ENCODE peak calls at places on chromosomes 12 and 14, in eight cellular contexts. Y is AG08396; Z is HT-29; W is CMK; B is activated CD4-positive, alpha-beta T cell treated with anti-CD3 and anti-CD28 coated beads, Interleukin-2, amount 50 U/mL, for 48 hours; Q is endothelial cell; I is NCI-H774; C is CD8-positive, alpha-beta memory T cell. L is an unnamed sample.
A peak's percentile ranks its signal among the peaks of the same experiment; 100 is the strongest.

GRCh38 chr14:104299993-104300761 is 161.8 kb downstream of the KIF26A start:
- DNase-seq in Y (no peak), Z (no peak), W (no peak), B (no peak), Q (no peak), I (peak; percentile 1), C (no peak), L (no peak)

GRCh38 chr12:40031965-40032364 is 73.9 kb downstream of the SLC2A13 start:
- DNase-seq in Y (no peak), Z (no peak), W (no peak), B (no peak), Q (no peak), I (peak; percentile 67), C (no peak), L (no peak)

GRCh38 chr14:60214415-60215126 is 34.5 kb upstream of the PPM1A start:
- DNase-seq in Y (no peak), Z (no peak), W (no peak), B (no peak), Q (no peak), I (no peak), C (no peak), L (no peak)

GRCh38 chr12:104279164-104279563 is 24.4 kb upstream of the EID3 start:
- DNase-seq in Y (no peak), Z (no peak), W (no peak), B (no peak), Q (no peak), I (no peak), C (no peak), L (no peak)

GRCh38 chr14:50394713-50395112 is 2.0 kb downstream of the CDKL1 start:
- DNase-seq in Y (no peak), Z (no peak), W (no peak), B (no peak), Q (no peak), I (no peak), C (no peak), L (no peak)

GRCh38 chr12:79057540-79057939 is 193.0 kb downstream of the SYT1 start:
- DNase-seq in Y (no peak), Z (no peak), W (no peak), B (no peak), Q (no peak), I (no peak), C (no peak), L (no peak)

GRCh38 chr12:66035289-66035961 is 95.1 kb downstream of the LLPH start:
- DNase-seq in Y (peak; percentile 9), Z (peak; percentile 71), W (no peak), B (no peak), Q (no peak), I (no peak), C (no peak), L (no peak)

GRCh38 chr14:22641851-22642250 is 2.3 kb downstream of the OR6J1 start:
- DNase-seq in Y (no peak), Z (no peak), W (no peak), B (no peak), Q (no peak), I (no peak), C (no peak), L (no peak)

GRCh38 chr12:9237286-9237685 is 29.1 kb upstream of the PZP start:
- DNase-seq in Y (no peak), Z (no peak), W (no peak), B (no peak), Q (no peak), I (no peak), C (no peak), L (no peak)

GRCh38 chr14:34181308-34181707 is 230.4 kb upstream of the EGLN3 start:
- DNase-seq in Y (no peak), Z (peak; percentile 16), W (no peak), B (no peak), Q (no peak), I (no peak), C (no peak), L (no peak)

GRCh38 chr14:100121643-100122480 is 37.6 kb downstream of the DEGS2 start:
- DNase-seq in Y (no peak), Z (no peak), W (no peak), B (no peak), Q (no peak), I (no peak), C (no peak), L (no peak)

GRCh38 chr14:106879241-106879640 is 1352.9 kb downstream of the TMEM121 start:
- DNase-seq in Y (no peak), Z (peak; percentile 68), W (peak; percentile 70), B (peak; percentile 69), Q (no peak), I (no peak), C (no peak), L (peak; percentile 70)

GRCh38 chr12:19712041-19712440 is 272.7 kb downstream of the AEBP2 start:
- DNase-seq in Y (peak; percentile 44), Z (no peak), W (no peak), B (no peak), Q (no peak), I (no peak), C (no peak), L (no peak)

GRCh38 chr12:72110814-72111615 is 161.2 kb upstream of the TRHDE start:
- DNase-seq in Y (no peak), Z (no peak), W (no peak), B (no peak), Q (no peak), I (no peak), C (no peak), L (no peak)

GRCh38 chr12:127509066-127509778 is 757.7 kb upstream of the TMEM132C start:
- DNase-seq in Y (peak; percentile 42), Z (no peak), W (no peak), B (no peak), Q (no peak), I (no peak), C (no peak), L (no peak)

GRCh38 chr12:6500466-6500865 is 6.6 kb downstream of the NCAPD2 start:
- DNase-seq in Y (no peak), Z (no peak), W (no peak), B (no peak), Q (no peak), I (no peak), C (no peak), L (no peak)

GRCh38 chr12:76878899-76879709 is at the start of gene CSRP2:
- DNase-seq in Y (peak; percentile 96), Z (peak; percentile 69), W (peak; percentile 32), B (peak; percentile 78), Q (peak; percentile 96), I (peak; percentile 94), C (peak; percentile 18), L (peak; percentile 78)

GRCh38 chr14:70821916-70822705 is 12.8 kb upstream of the MAP3K9 start:
- DNase-seq in Y (peak; percentile 79), Z (no peak), W (no peak), B (peak; percentile 59), Q (peak; percentile 46), I (no peak), C (peak; percentile 54), L (peak; percentile 75)

GRCh38 chr14:67079836-67080235 is 109.4 kb upstream of the GARIN2 start:
- DNase-seq in Y (no peak), Z (no peak), W (no peak), B (no peak), Q (no peak), I (no peak), C (no peak), L (no peak)

GRCh38 chr12:103093499-103094106 is 136.1 kb downstream of the ASCL1 start:
- DNase-seq in Y (no peak), Z (peak; percentile 3), W (no peak), B (no peak), Q (no peak), I (no peak), C (no peak), L (no peak)

GRCh38 chr14:71918955-71919354 is 13.3 kb upstream of the RGS6 start:
- DNase-seq in Y (no peak), Z (no peak), W (no peak), B (no peak), Q (no peak), I (peak; percentile 1), C (no peak), L (no peak)

GRCh38 chr14:92959189-92959531 is 36.2 kb downstream of the CHGA start:
- DNase-seq in Y (no peak), Z (no peak), W (no peak), B (no peak), Q (no peak), I (no peak), C (no peak), L (no peak)

GRCh38 chr12:115240251-115240650 is 556.3 kb upstream of the TBX3 start:
- DNase-seq in Y (no peak), Z (no peak), W (no peak), B (no peak), Q (no peak), I (no peak), C (no peak), L (no peak)

GRCh38 chr12:111584959-111585358 is 14.2 kb downstream of the ATXN2 start:
- DNase-seq in Y (no peak), Z (no peak), W (no peak), B (no peak), Q (no peak), I (no peak), C (no peak), L (no peak)

GRCh38 chr12:2092354-2092753 is 39.6 kb downstream of the CACNA1C start:
- DNase-seq in Y (no peak), Z (no peak), W (no peak), B (no peak), Q (no peak), I (no peak), C (no peak), L (no peak)

GRCh38 chr14:98474900-98475299 is 797.1 kb downstream of the BCL11B start:
- DNase-seq in Y (no peak), Z (no peak), W (no peak), B (no peak), Q (no peak), I (no peak), C (no peak), L (no peak)

GRCh38 chr12:118185602-118186397 is 49.9 kb downstream of the PEBP1 start:
- DNase-seq in Y (no peak), Z (no peak), W (no peak), B (no peak), Q (no peak), I (no peak), C (no peak), L (no peak)

GRCh38 chr12:44626883-44627282 is 249.2 kb downstream of the NELL2 start:
- DNase-seq in Y (no peak), Z (no peak), W (no peak), B (no peak), Q (no peak), I (no peak), C (no peak), L (no peak)

L was measured in activated naive CD4-positive, alpha-beta T cell treated with anti-CD3 and anti-CD28 coated beads, Interleukin-2, amount 10 ng/mL, durations not matched to agents 7 days and 5 days.